ENCODE peak calls at places on chromosomes 1 and 21, in six cellular contexts. One of them, this sample, is unnamed.
A peak's percentile ranks its signal among the peaks of the same experiment; 100 is the strongest.

GRCh38 chr1:53583903-53584210 is 124.7 kb downstream of the DMRTB1 start:
- DNase-seq in epithelial cell of proximal tubule: no peak
- DNase-seq in transverse colon: no peak
- DNase-seq in GM23248: no peak
- DNase-seq in adrenal gland: no peak
- DNase-seq in tibial nerve: no peak
- DNase-seq in this sample: no peak

GRCh38 chr1:228157381-228158126 is 7.8 kb downstream of the GJC2 start:
- DNase-seq in epithelial cell of proximal tubule: no peak
- DNase-seq in tibial nerve: no peak
- DNase-seq in GM23248: no peak
- DNase-seq in transverse colon: no peak
- DNase-seq in adrenal gland: peak; percentile 11
- DNase-seq in this sample: no peak

GRCh38 chr1:184610872-184611614 is 143.6 kb downstream of the EDEM3 start:
- DNase-seq in adrenal gland: no peak
- DNase-seq in GM23248: no peak
- DNase-seq in epithelial cell of proximal tubule: peak; percentile 58
- DNase-seq in transverse colon: no peak
- DNase-seq in tibial nerve: no peak
- DNase-seq in this sample: no peak

GRCh38 chr1:168261390-168261789 is 19.3 kb upstream of the TBX19 start:
- DNase-seq in tibial nerve: no peak
- DNase-seq in GM23248: peak; percentile 68
- DNase-seq in transverse colon: no peak
- DNase-seq in epithelial cell of proximal tubule: no peak
- DNase-seq in adrenal gland: no peak
- DNase-seq in this sample: no peak

GRCh38 chr1:2279882-2280281 is 51.8 kb downstream of the SKI start:
- DNase-seq in adrenal gland: no peak
- DNase-seq in GM23248: no peak
- DNase-seq in tibial nerve: no peak
- DNase-seq in epithelial cell of proximal tubule: no peak
- DNase-seq in transverse colon: no peak
- DNase-seq in this sample: no peak

GRCh38 chr1:27594542-27595510 is 9.1 kb downstream of the AHDC1 start:
- DNase-seq in tibial nerve: no peak
- DNase-seq in adrenal gland: no peak
- DNase-seq in transverse colon: no peak
- DNase-seq in GM23248: peak; percentile 72
- DNase-seq in epithelial cell of proximal tubule: no peak
- DNase-seq in this sample: no peak

GRCh38 chr1:83705091-83705490 is 293.8 kb downstream of the TTLL7 start:
- DNase-seq in GM23248: peak; percentile 5
- DNase-seq in tibial nerve: no peak
- DNase-seq in adrenal gland: no peak
- DNase-seq in transverse colon: no peak
- DNase-seq in epithelial cell of proximal tubule: no peak
- DNase-seq in this sample: no peak

GRCh38 chr1:15116966-15117365 is 36.6 kb upstream of the TMEM51 start:
- DNase-seq in tibial nerve: no peak
- DNase-seq in transverse colon: no peak
- DNase-seq in GM23248: no peak
- DNase-seq in adrenal gland: peak; percentile 90
- DNase-seq in epithelial cell of proximal tubule: no peak
- DNase-seq in this sample: no peak

GRCh38 chr1:14857436-14858195 is 259.1 kb downstream of the KAZN start:
- DNase-seq in transverse colon: no peak
- DNase-seq in GM23248: peak; percentile 40
- DNase-seq in adrenal gland: no peak
- DNase-seq in tibial nerve: no peak
- DNase-seq in epithelial cell of proximal tubule: no peak
- DNase-seq in this sample: no peak

GRCh38 chr1:198699167-198700015 is 60.6 kb downstream of the PTPRC start:
- DNase-seq in GM23248: peak; percentile 67
- DNase-seq in transverse colon: peak; percentile 58
- DNase-seq in adrenal gland: peak; percentile 39
- DNase-seq in epithelial cell of proximal tubule: peak; percentile 31
- DNase-seq in tibial nerve: no peak
- DNase-seq in this sample: peak; percentile 27

GRCh38 chr1:113904292-113904673 is 316 bp downstream of the AP4B1 start:
- DNase-seq in epithelial cell of proximal tubule: no peak
- DNase-seq in GM23248: no peak
- DNase-seq in tibial nerve: no peak
- DNase-seq in transverse colon: no peak
- DNase-seq in adrenal gland: no peak
- DNase-seq in this sample: no peak

GRCh38 chr1:4305526-4306301 is 348.7 kb upstream of the AJAP1 start:
- DNase-seq in GM23248: peak; percentile 1
- DNase-seq in tibial nerve: no peak
- DNase-seq in adrenal gland: no peak
- DNase-seq in epithelial cell of proximal tubule: no peak
- DNase-seq in transverse colon: no peak
- DNase-seq in this sample: no peak

GRCh38 chr1:159211331-159212136 is 6.9 kb downstream of the ACKR1 start:
- DNase-seq in adrenal gland: peak; percentile 29
- DNase-seq in tibial nerve: no peak
- DNase-seq in GM23248: peak; percentile 34
- DNase-seq in epithelial cell of proximal tubule: peak; percentile 63
- DNase-seq in transverse colon: peak; percentile 26
- DNase-seq in this sample: peak; percentile 36
- H3K4me3 ChIP-seq in adrenal gland: no peak overlapping the region
- H3K4me3 ChIP-seq in tibial nerve: no peak overlapping the region
- H3K4me3 ChIP-seq in GM23248: peak overlapping the region; percentile 38
- H3K4me3 ChIP-seq in epithelial cell of proximal tubule: peak overlapping the region; percentile 39
- H3K4me3 ChIP-seq in transverse colon: no peak overlapping the region
- H3K4me3 ChIP-seq in this sample: no peak overlapping the region

GRCh38 chr1:93042134-93042821 is 36.8 kb upstream of the MTF2 start:
- DNase-seq in GM23248: no peak
- DNase-seq in adrenal gland: no peak
- DNase-seq in epithelial cell of proximal tubule: no peak
- DNase-seq in tibial nerve: no peak
- DNase-seq in transverse colon: peak; percentile 11
- DNase-seq in this sample: peak; percentile 44
- H3K4me3 ChIP-seq in GM23248: no peak overlapping the region
- H3K4me3 ChIP-seq in adrenal gland: no peak overlapping the region
- H3K4me3 ChIP-seq in epithelial cell of proximal tubule: no peak overlapping the region
- H3K4me3 ChIP-seq in tibial nerve: no peak overlapping the region
- H3K4me3 ChIP-seq in transverse colon: peak overlapping the region; percentile 53
- H3K4me3 ChIP-seq in this sample: no peak overlapping the region

GRCh38 chr1:43300661-43301094 is at the start of gene TIE1:
- DNase-seq in GM23248: no peak
- DNase-seq in epithelial cell of proximal tubule: no peak
- DNase-seq in adrenal gland: no peak
- DNase-seq in tibial nerve: no peak
- DNase-seq in transverse colon: no peak
- DNase-seq in this sample: no peak
- H3K4me3 ChIP-seq in GM23248: no peak within 1 kb of the TSS
- H3K4me3 ChIP-seq in epithelial cell of proximal tubule: no peak within 1 kb of the TSS
- H3K4me3 ChIP-seq in adrenal gland: no peak within 1 kb of the TSS
- H3K4me3 ChIP-seq in tibial nerve: peak within 1 kb of the TSS; percentile 37
- H3K4me3 ChIP-seq in transverse colon: no peak within 1 kb of the TSS
- H3K4me3 ChIP-seq in this sample: no peak within 1 kb of the TSS

GRCh38 chr1:202563818-202564217 is 146.4 kb downstream of the SYT2 start:
- DNase-seq in epithelial cell of proximal tubule: no peak
- DNase-seq in adrenal gland: no peak
- DNase-seq in transverse colon: no peak
- DNase-seq in GM23248: no peak
- DNase-seq in tibial nerve: no peak
- DNase-seq in this sample: no peak

GRCh38 chr1:202561240-202561639 is 149.0 kb downstream of the SYT2 start:
- DNase-seq in tibial nerve: no peak
- DNase-seq in transverse colon: no peak
- DNase-seq in epithelial cell of proximal tubule: no peak
- DNase-seq in GM23248: no peak
- DNase-seq in adrenal gland: no peak
- DNase-seq in this sample: no peak

GRCh38 chr1:202564958-202565497 is 145.2 kb downstream of the SYT2 start:
- DNase-seq in adrenal gland: no peak
- DNase-seq in epithelial cell of proximal tubule: no peak
- DNase-seq in tibial nerve: no peak
- DNase-seq in GM23248: no peak
- DNase-seq in transverse colon: no peak
- DNase-seq in this sample: no peak

GRCh38 chr1:202561726-202562442 is 148.4 kb downstream of the SYT2 start:
- DNase-seq in transverse colon: no peak
- DNase-seq in GM23248: peak; percentile 20
- DNase-seq in tibial nerve: no peak
- DNase-seq in epithelial cell of proximal tubule: no peak
- DNase-seq in adrenal gland: no peak
- DNase-seq in this sample: no peak

GRCh38 chr1:202562443-202563060 is 147.7 kb downstream of the SYT2 start:
- DNase-seq in adrenal gland: no peak
- DNase-seq in epithelial cell of proximal tubule: no peak
- DNase-seq in tibial nerve: no peak
- DNase-seq in GM23248: peak; percentile 34
- DNase-seq in transverse colon: no peak
- DNase-seq in this sample: no peak
- H3K4me3 ChIP-seq in adrenal gland: no peak overlapping the region
- H3K4me3 ChIP-seq in epithelial cell of proximal tubule: no peak overlapping the region
- H3K4me3 ChIP-seq in tibial nerve: no peak overlapping the region
- H3K4me3 ChIP-seq in GM23248: no peak overlapping the region
- H3K4me3 ChIP-seq in transverse colon: no peak overlapping the region
- H3K4me3 ChIP-seq in this sample: no peak overlapping the region

GRCh38 chr1:235697517-235697916 is 47.9 kb upstream of the GNG4 start:
- DNase-seq in GM23248: no peak
- DNase-seq in transverse colon: no peak
- DNase-seq in tibial nerve: no peak
- DNase-seq in epithelial cell of proximal tubule: no peak
- DNase-seq in adrenal gland: no peak
- DNase-seq in this sample: peak; percentile 10
- H3K4me3 ChIP-seq in GM23248: no peak overlapping the region
- H3K4me3 ChIP-seq in transverse colon: no peak overlapping the region
- H3K4me3 ChIP-seq in tibial nerve: no peak overlapping the region
- H3K4me3 ChIP-seq in epithelial cell of proximal tubule: no peak overlapping the region
- H3K4me3 ChIP-seq in adrenal gland: no peak overlapping the region
- H3K4me3 ChIP-seq in this sample: no peak overlapping the region

DNA sequence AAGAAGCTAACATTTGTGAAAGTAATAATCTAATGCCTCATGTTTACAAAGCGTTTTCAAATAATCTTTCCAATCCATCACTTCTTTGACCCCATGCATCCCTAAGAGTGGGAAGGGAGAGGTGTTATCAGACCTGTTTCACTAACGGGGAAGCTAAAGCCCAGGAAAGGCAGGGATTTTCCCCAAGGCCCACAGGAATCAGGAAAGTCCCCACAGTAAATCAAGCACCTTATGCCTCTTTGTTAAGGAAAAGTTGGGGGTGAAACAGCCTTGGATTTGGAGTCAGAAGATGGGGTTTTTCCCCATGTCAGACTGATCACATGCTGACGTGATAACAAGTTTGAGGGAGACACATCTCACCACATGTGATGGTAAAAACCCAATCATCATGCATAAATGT is 20.0 kb upstream of the ANGPTL7 start:
- DNase-seq in GM23248: no peak
- DNase-seq in tibial nerve: no peak
- DNase-seq in adrenal gland: no peak
- DNase-seq in epithelial cell of proximal tubule: no peak
- DNase-seq in transverse colon: no peak
- DNase-seq in this sample: no peak
- H3K4me3 ChIP-seq in GM23248: no peak overlapping the region
- H3K4me3 ChIP-seq in tibial nerve: no peak overlapping the region
- H3K4me3 ChIP-seq in adrenal gland: no peak overlapping the region
- H3K4me3 ChIP-seq in epithelial cell of proximal tubule: no peak overlapping the region
- H3K4me3 ChIP-seq in transverse colon: no peak overlapping the region
- H3K4me3 ChIP-seq in this sample: no peak overlapping the region

GRCh38 chr1:207049054-207049453 is 2.0 kb downstream of the YOD1 start:
- DNase-seq in transverse colon: no peak
- DNase-seq in tibial nerve: no peak
- DNase-seq in GM23248: no peak
- DNase-seq in epithelial cell of proximal tubule: no peak
- DNase-seq in adrenal gland: no peak
- DNase-seq in this sample: no peak
- H3K4me3 ChIP-seq in transverse colon: no peak overlapping the region
- H3K4me3 ChIP-seq in tibial nerve: no peak overlapping the region
- H3K4me3 ChIP-seq in GM23248: peak overlapping the region; percentile 98
- H3K4me3 ChIP-seq in epithelial cell of proximal tubule: peak overlapping the region; percentile 96
- H3K4me3 ChIP-seq in adrenal gland: no peak overlapping the region
- H3K4me3 ChIP-seq in this sample: no peak overlapping the region

GRCh38 chr21:34511787-34512451 is at the start of gene KCNE1:
- DNase-seq in transverse colon: no peak
- DNase-seq in adrenal gland: peak; percentile 56
- DNase-seq in tibial nerve: no peak
- DNase-seq in GM23248: peak; percentile 63
- DNase-seq in epithelial cell of proximal tubule: no peak
- DNase-seq in this sample: no peak

GRCh38 chr21:34510148-34511142 is 1.6 kb downstream of the KCNE1 start:
- DNase-seq in adrenal gland: peak; percentile 85
- DNase-seq in GM23248: peak; percentile 79
- DNase-seq in epithelial cell of proximal tubule: no peak
- DNase-seq in transverse colon: peak; percentile 88
- DNase-seq in tibial nerve: peak; percentile 62
- DNase-seq in this sample: peak; percentile 16

GRCh38 chr21:34513109-34513675 is 1.2 kb upstream of the KCNE1 start:
- DNase-seq in epithelial cell of proximal tubule: no peak
- DNase-seq in tibial nerve: no peak
- DNase-seq in transverse colon: no peak
- DNase-seq in GM23248: no peak
- DNase-seq in adrenal gland: no peak
- DNase-seq in this sample: no peak

GRCh38 chr21:34509151-34509550 is 2.9 kb downstream of the KCNE1 start:
- DNase-seq in GM23248: no peak
- DNase-seq in transverse colon: no peak
- DNase-seq in adrenal gland: no peak
- DNase-seq in tibial nerve: no peak
- DNase-seq in epithelial cell of proximal tubule: no peak
- DNase-seq in this sample: no peak

GRCh38 chr21:34511154-34511553 is 856 bp downstream of the KCNE1 start:
- DNase-seq in adrenal gland: no peak
- DNase-seq in tibial nerve: no peak
- DNase-seq in epithelial cell of proximal tubule: no peak
- DNase-seq in transverse colon: no peak
- DNase-seq in GM23248: peak; percentile 66
- DNase-seq in this sample: no peak
- H3K4me3 ChIP-seq in adrenal gland: no peak overlapping the region
- H3K4me3 ChIP-seq in tibial nerve: peak overlapping the region; percentile 34
- H3K4me3 ChIP-seq in epithelial cell of proximal tubule: no peak overlapping the region
- H3K4me3 ChIP-seq in transverse colon: no peak overlapping the region
- H3K4me3 ChIP-seq in GM23248: no peak overlapping the region
- H3K4me3 ChIP-seq in this sample: no peak overlapping the region

This sample was measured in Jurkat, Clone E6-1.